ENCODE peak calls at places on chromosomes 16 and 17, in five cellular contexts. One of them, this sample, is unnamed.

GRCh38 chr17:73215414-73215813 is 22.6 kb downstream of the COG1 start:
- DNase-seq in A549: no peak
- DNase-seq in H1: no peak
- DNase-seq in stomach: no peak
- DNase-seq in ovary: no peak
- DNase-seq in this sample: no peak

GRCh38 chr16:27245276-27246231 is 23.0 kb downstream of the NSMCE1 start:
- DNase-seq in A549: peak
- DNase-seq in H1: no peak
- DNase-seq in stomach: no peak
- DNase-seq in ovary: peak
- DNase-seq in this sample: no peak

GRCh38 chr16:8581923-8582580 is 8.3 kb downstream of the TMEM114 start:
- DNase-seq in A549: no peak
- DNase-seq in H1: no peak
- DNase-seq in stomach: no peak
- DNase-seq in ovary: no peak
- DNase-seq in this sample: no peak

GRCh38 chr16:57299009-57299718 is 14.7 kb upstream of the PLLP start:
- DNase-seq in A549: peak
- DNase-seq in H1: peak
- DNase-seq in stomach: peak
- DNase-seq in ovary: no peak
- DNase-seq in this sample: no peak

GRCh38 chr16:2985457-2985856 is 5.2 kb upstream of the PKMYT1 start:
- DNase-seq in A549: no peak
- DNase-seq in H1: no peak
- DNase-seq in stomach: no peak
- DNase-seq in ovary: no peak
- DNase-seq in this sample: no peak

GRCh38 chr17:82596837-82597672 is 51.2 kb downstream of the WDR45B start:
- DNase-seq in A549: no peak
- DNase-seq in H1: no peak
- DNase-seq in stomach: no peak
- DNase-seq in ovary: no peak
- DNase-seq in this sample: peak

GRCh38 chr16:31577411-31577810 is 49.7 kb downstream of the AHSP start:
- DNase-seq in A549: no peak
- DNase-seq in H1: no peak
- DNase-seq in stomach: no peak
- DNase-seq in ovary: no peak
- DNase-seq in this sample: no peak

GRCh38 chr16:27253526-27253930 is 15.0 kb downstream of the NSMCE1 start:
- DNase-seq in A549: peak
- DNase-seq in H1: no peak
- DNase-seq in stomach: no peak
- DNase-seq in ovary: no peak
- DNase-seq in this sample: no peak

GRCh38 chr17:30093463-30094147 is 23.0 kb upstream of the NSRP1 start:
- DNase-seq in A549: peak
- DNase-seq in H1: peak
- DNase-seq in stomach: peak
- DNase-seq in ovary: no peak
- DNase-seq in this sample: no peak

GRCh38 chr16:51434567-51435198 is 283.6 kb upstream of the SALL1 start:
- DNase-seq in A549: no peak
- DNase-seq in H1: no peak
- DNase-seq in stomach: no peak
- DNase-seq in ovary: no peak
- DNase-seq in this sample: no peak

GRCh38 chr17:79671387-79671752 is 59.4 kb upstream of the ENPP7 start:
- DNase-seq in A549: no peak
- DNase-seq in H1: no peak
- DNase-seq in stomach: no peak
- DNase-seq in ovary: no peak
- DNase-seq in this sample: no peak

GRCh38 chr17:45705123-45706009 is 78.8 kb upstream of the CRHR1 start:
- DNase-seq in A549: peak
- DNase-seq in H1: no peak
- DNase-seq in stomach: no peak
- DNase-seq in ovary: no peak
- DNase-seq in this sample: no peak

GRCh38 chr17:1762906-1763829 is 1.3 kb downstream of the SERPINF1 start:
- DNase-seq in A549: no peak
- DNase-seq in H1: peak
- DNase-seq in stomach: no peak
- DNase-seq in ovary: peak
- DNase-seq in this sample: no peak

GRCh38 chr16:49639739-49640388 is 216.0 kb downstream of the ZNF423 start:
- DNase-seq in A549: no peak
- DNase-seq in H1: peak
- DNase-seq in stomach: no peak
- DNase-seq in ovary: peak
- DNase-seq in this sample: no peak

GRCh38 chr16:68993421-68993820 is 112.0 kb upstream of the HAS3 start:
- DNase-seq in A549: no peak
- DNase-seq in H1: no peak
- DNase-seq in stomach: no peak
- DNase-seq in ovary: no peak
- DNase-seq in this sample: no peak

GRCh38 chr17:76700627-76701470 is 9.9 kb downstream of the MXRA7 start:
- DNase-seq in A549: no peak
- DNase-seq in H1: no peak
- DNase-seq in stomach: no peak
- DNase-seq in ovary: peak
- DNase-seq in this sample: peak

GRCh38 chr16:66473654-66474519 is 46.8 kb downstream of the BEAN1 start:
- DNase-seq in A549: no peak
- DNase-seq in H1: peak
- DNase-seq in stomach: no peak
- DNase-seq in ovary: no peak
- DNase-seq in this sample: peak

GRCh38 chr17:50687200-50688066 is 20.3 kb downstream of the ANKRD40 start:
- DNase-seq in A549: no peak
- DNase-seq in H1: no peak
- DNase-seq in stomach: no peak
- DNase-seq in ovary: peak
- DNase-seq in this sample: peak

GRCh38 chr16:17370233-17371013 is 100.3 kb downstream of the XYLT1 start:
- DNase-seq in A549: no peak
- DNase-seq in H1: no peak
- DNase-seq in stomach: no peak
- DNase-seq in ovary: no peak
- DNase-seq in this sample: no peak

GRCh38 chr17:2138768-2139167 is 83.9 kb downstream of the HIC1 start:
- DNase-seq in A549: no peak
- DNase-seq in H1: no peak
- DNase-seq in stomach: no peak
- DNase-seq in ovary: no peak
- DNase-seq in this sample: no peak

GRCh38 chr16:31265329-31266245 is 5.8 kb downstream of the ITGAM start:
- DNase-seq in A549: peak
- DNase-seq in H1: peak
- DNase-seq in stomach: peak
- DNase-seq in ovary: no peak
- DNase-seq in this sample: no peak

GRCh38 chr16:58329147-58329546 is 34.3 kb upstream of the PRSS54 start:
- DNase-seq in A549: no peak
- DNase-seq in H1: no peak
- DNase-seq in stomach: no peak
- DNase-seq in ovary: no peak
- DNase-seq in this sample: no peak

GRCh38 chr17:64447526-64447925 is 1.4 kb upstream of the MILR1 start:
- DNase-seq in A549: no peak
- DNase-seq in H1: no peak
- DNase-seq in stomach: no peak
- DNase-seq in ovary: no peak
- DNase-seq in this sample: no peak

GRCh38 chr17:45923511-45924268 is 29.3 kb downstream of the MAPT start:
- DNase-seq in A549: no peak
- DNase-seq in H1: no peak
- DNase-seq in stomach: no peak
- DNase-seq in ovary: no peak
- DNase-seq in this sample: no peak

GRCh38 chr17:34154916-34155730 is 100.0 kb upstream of the CCL2 start:
- DNase-seq in A549: no peak
- DNase-seq in H1: no peak
- DNase-seq in stomach: no peak
- DNase-seq in ovary: no peak
- DNase-seq in this sample: no peak

GRCh38 chr16:2450535-2450934 is 9.4 kb upstream of the TEDC2 start:
- DNase-seq in A549: no peak
- DNase-seq in H1: no peak
- DNase-seq in stomach: no peak
- DNase-seq in ovary: peak
- DNase-seq in this sample: no peak

GRCh38 chr17:3911271-3912053 is 4.8 kb downstream of the P2RX1 start:
- DNase-seq in A549: no peak
- DNase-seq in H1: no peak
- DNase-seq in stomach: no peak
- DNase-seq in ovary: no peak
- DNase-seq in this sample: no peak

GRCh38 chr17:75086496-75087181 is 1.1 kb upstream of the SLC16A5 start:
- DNase-seq in A549: no peak
- DNase-seq in H1: no peak
- DNase-seq in stomach: peak
- DNase-seq in ovary: no peak
- DNase-seq in this sample: no peak

GRCh38 chr17:75088465-75088895 is 726 bp downstream of the SLC16A5 start:
- DNase-seq in A549: no peak
- DNase-seq in H1: no peak
- DNase-seq in stomach: no peak
- DNase-seq in ovary: no peak
- DNase-seq in this sample: no peak

GRCh38 chr17:75088902-75089417 is 1.2 kb downstream of the SLC16A5 start:
- DNase-seq in A549: peak
- DNase-seq in H1: no peak
- DNase-seq in stomach: peak
- DNase-seq in ovary: peak
- DNase-seq in this sample: no peak

GRCh38 chr17:75087182-75087557 is 584 bp upstream of the SLC16A5 start:
- DNase-seq in A549: no peak
- DNase-seq in H1: no peak
- DNase-seq in stomach: no peak
- DNase-seq in ovary: no peak
- DNase-seq in this sample: no peak

GRCh38 chr17:75087558-75088453 is at the start of gene SLC16A5:
- DNase-seq in A549: peak
- DNase-seq in H1: peak
- DNase-seq in stomach: peak
- DNase-seq in ovary: peak
- DNase-seq in this sample: peak
- H3K27ac ChIP-seq in A549: peak
- H3K27ac ChIP-seq in H1: peak
- H3K27ac ChIP-seq in stomach: peak
- H3K27ac ChIP-seq in ovary: peak
- H3K27ac ChIP-seq in this sample: peak

DNA sequence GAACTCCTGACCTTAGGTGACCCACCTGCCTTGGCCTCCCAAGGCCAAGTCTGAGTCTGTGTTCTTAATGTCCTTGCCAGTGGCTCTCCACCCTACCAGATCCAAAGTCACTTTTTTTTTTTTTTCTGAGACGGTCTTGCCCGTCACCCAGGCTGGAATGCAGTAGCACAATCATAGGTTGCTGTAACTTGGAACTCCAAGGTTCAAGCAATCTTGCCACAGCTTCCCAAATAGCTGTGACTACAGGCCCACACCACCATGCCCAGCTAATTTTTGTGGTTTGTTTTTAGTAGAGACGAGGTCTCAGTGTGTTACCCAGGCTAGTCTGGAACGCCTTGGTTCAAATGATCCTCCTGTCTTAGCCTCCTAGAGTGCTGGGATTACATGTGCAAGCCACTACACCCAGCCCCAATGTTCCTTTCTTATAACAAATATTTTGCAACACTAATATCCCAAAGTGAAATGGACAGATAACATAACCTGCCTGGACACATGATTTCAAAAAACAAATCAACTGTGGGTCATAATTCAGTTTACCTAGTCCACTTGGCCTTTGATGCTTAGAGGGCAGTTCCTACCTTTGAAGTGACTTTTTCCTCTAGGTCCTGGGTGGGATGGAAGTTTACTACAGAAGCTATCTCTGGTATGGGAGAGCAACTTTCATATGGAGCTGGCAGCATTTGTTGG is 4.0 kb upstream of the RAPGEFL1 start:
- DNase-seq in A549: no peak
- DNase-seq in H1: no peak
- DNase-seq in stomach: no peak
- DNase-seq in ovary: no peak
- DNase-seq in this sample: no peak
- TF ChIP-seq EP300 in A549: no peak
- TF ChIP-seq EP300 in H1: no peak
- TF ChIP-seq EP300 in stomach: no peak
- TF ChIP-seq EP300 in ovary: no peak
- TF ChIP-seq EP300 in this sample: no peak

GRCh38 chr16:269061-269796 is 6.5 kb downstream of the RGS11 start:
- DNase-seq in A549: no peak
- DNase-seq in H1: no peak
- DNase-seq in stomach: no peak
- DNase-seq in ovary: no peak
- DNase-seq in this sample: no peak
- H3K27ac ChIP-seq in A549: no peak
- H3K27ac ChIP-seq in H1: no peak
- H3K27ac ChIP-seq in stomach: no peak
- H3K27ac ChIP-seq in ovary: no peak
- H3K27ac ChIP-seq in this sample: no peak

GRCh38 chr17:66763056-66763455 is 71.9 kb upstream of the CACNG5 start:
- DNase-seq in A549: no peak
- DNase-seq in H1: no peak
- DNase-seq in stomach: no peak
- DNase-seq in ovary: no peak
- DNase-seq in this sample: no peak

GRCh38 chr17:66767164-66767933 is 67.6 kb upstream of the CACNG5 start:
- DNase-seq in A549: no peak
- DNase-seq in H1: no peak
- DNase-seq in stomach: no peak
- DNase-seq in ovary: no peak
- DNase-seq in this sample: no peak

GRCh38 chr17:66762276-66762675 is 72.6 kb upstream of the CACNG5 start:
- DNase-seq in A549: no peak
- DNase-seq in H1: no peak
- DNase-seq in stomach: no peak
- DNase-seq in ovary: no peak
- DNase-seq in this sample: no peak

GRCh38 chr17:66760324-66760723 is 74.6 kb upstream of the CACNG5 start:
- DNase-seq in A549: no peak
- DNase-seq in H1: no peak
- DNase-seq in stomach: no peak
- DNase-seq in ovary: no peak
- DNase-seq in this sample: no peak

DNA sequence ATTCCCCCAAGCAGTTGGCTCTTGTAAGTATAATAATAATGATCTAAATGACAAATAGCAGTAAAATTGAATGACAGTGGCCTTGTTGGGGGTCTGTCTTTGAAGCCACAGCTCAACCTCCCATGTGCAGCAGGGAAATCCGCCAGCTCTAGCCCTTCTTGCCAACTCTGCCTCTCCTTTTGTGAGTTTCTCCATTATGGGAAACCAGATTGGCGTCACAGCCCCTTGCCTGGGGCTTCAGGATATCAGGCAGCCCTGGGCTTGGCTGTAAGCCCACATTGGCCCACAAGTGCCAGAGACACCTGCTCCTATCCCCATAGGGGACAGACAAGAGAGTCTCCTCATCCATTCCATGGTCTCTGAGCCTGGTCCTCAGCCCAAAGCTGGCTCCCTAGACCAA is 70.4 kb upstream of the CACNG5 start:
- DNase-seq in A549: no peak
- DNase-seq in H1: no peak
- DNase-seq in stomach: no peak
- DNase-seq in ovary: no peak
- DNase-seq in this sample: no peak
- TF ChIP-seq EP300 in A549: no peak
- TF ChIP-seq EP300 in H1: no peak
- TF ChIP-seq EP300 in stomach: no peak
- TF ChIP-seq EP300 in ovary: no peak
- TF ChIP-seq EP300 in this sample: no peak